ENCODE peak calls at places on chromosomes 2 and 18, in four cellular contexts. N, P, C and B are unnamed samples.

GRCh38 chr2:38128653-38129052 is 52.7 kb upstream of the CYP1B1 start:
- DNase-seq in C (no peak), P (no peak), N (no peak), B (no peak)

GRCh38 chr2:176508984-176509383 is 239.7 kb downstream of the MTX2 start:
- DNase-seq in C (no peak), P (no peak), N (no peak), B (no peak)

GRCh38 chr2:26574900-26575560 is 66.1 kb downstream of the CIB4 start:
- DNase-seq in P (no peak), C (no peak), N (no peak), B (no peak)

GRCh38 chr2:168661404-168661869 is 141.0 kb upstream of the NOSTRIN start:
- DNase-seq in P (no peak), N (no peak), C (no peak), B (no peak)

GRCh38 chr2:72770879-72771461 is 54.9 kb downstream of the EXOC6B start:
- DNase-seq in P (peak; percentile 74), N (no peak), C (peak; percentile 58), B (peak; percentile 63)

GRCh38 chr2:126828471-126828870 is 70.2 kb upstream of the TEX51 start:
- DNase-seq in C (no peak), P (no peak), N (no peak), B (no peak)

GRCh38 chr2:120768112-120769048 is 32.7 kb downstream of the GLI2 start:
- DNase-seq in N (no peak), P (no peak), C (no peak), B (no peak)

GRCh38 chr2:238886453-238887094 is 38.7 kb downstream of the TWIST2 start:
- DNase-seq in P (no peak), N (no peak), C (no peak), B (no peak)

GRCh38 chr18:28041366-28041765 is 135.6 kb downstream of the CDH2 start:
- DNase-seq in C (no peak), N (no peak), P (peak; percentile 53), B (no peak)

GRCh38 chr2:233482616-233483015 is 84.0 kb downstream of the USP40 start:
- DNase-seq in C (no peak), P (no peak), N (no peak), B (no peak)

GRCh38 chr2:105328281-105329196 is 996 bp downstream of the TGFBRAP1 start:
- DNase-seq in C (peak; percentile 40), P (peak; percentile 50), N (no peak), B (no peak)

GRCh38 chr2:239269959-239270358 is 130.9 kb downstream of the HDAC4 start:
- DNase-seq in C (peak; percentile 7), N (no peak), P (no peak), B (no peak)

GRCh38 chr2:163264376-163264775 is 425.8 kb upstream of the KCNH7 start:
- DNase-seq in P (peak; percentile 15), N (no peak), C (no peak), B (no peak)

GRCh38 chr2:50492452-50492851 is 539.5 kb downstream of the NRXN1 start:
- DNase-seq in P (peak; percentile 65), C (peak; percentile 14), N (peak; percentile 10), B (peak; percentile 30)

GRCh38 chr18:54209471-54210180 is 14.8 kb downstream of the MBD2 start:
- DNase-seq in P (peak; percentile 15), C (no peak), N (no peak), B (no peak)

GRCh38 chr2:233225230-233226068 is 26.0 kb upstream of the ATG16L1 start:
- DNase-seq in C (no peak), N (no peak), P (no peak), B (no peak)

GRCh38 chr2:20638014-20638413 is 12.9 kb downstream of the HS1BP3 start:
- DNase-seq in C (no peak), P (no peak), N (no peak), B (no peak)

GRCh38 chr2:20641123-20641985 is 9.5 kb downstream of the HS1BP3 start:
- DNase-seq in C (peak; percentile 31), P (peak; percentile 77), N (no peak), B (no peak)

GRCh38 chr2:20640411-20641122 is 10.3 kb downstream of the HS1BP3 start:
- DNase-seq in P (no peak), C (peak; percentile 37), N (no peak), B (no peak)

GRCh38 chr2:20637147-20637546 is 13.8 kb downstream of the HS1BP3 start:
- DNase-seq in C (no peak), P (no peak), N (no peak), B (no peak)

DNA sequence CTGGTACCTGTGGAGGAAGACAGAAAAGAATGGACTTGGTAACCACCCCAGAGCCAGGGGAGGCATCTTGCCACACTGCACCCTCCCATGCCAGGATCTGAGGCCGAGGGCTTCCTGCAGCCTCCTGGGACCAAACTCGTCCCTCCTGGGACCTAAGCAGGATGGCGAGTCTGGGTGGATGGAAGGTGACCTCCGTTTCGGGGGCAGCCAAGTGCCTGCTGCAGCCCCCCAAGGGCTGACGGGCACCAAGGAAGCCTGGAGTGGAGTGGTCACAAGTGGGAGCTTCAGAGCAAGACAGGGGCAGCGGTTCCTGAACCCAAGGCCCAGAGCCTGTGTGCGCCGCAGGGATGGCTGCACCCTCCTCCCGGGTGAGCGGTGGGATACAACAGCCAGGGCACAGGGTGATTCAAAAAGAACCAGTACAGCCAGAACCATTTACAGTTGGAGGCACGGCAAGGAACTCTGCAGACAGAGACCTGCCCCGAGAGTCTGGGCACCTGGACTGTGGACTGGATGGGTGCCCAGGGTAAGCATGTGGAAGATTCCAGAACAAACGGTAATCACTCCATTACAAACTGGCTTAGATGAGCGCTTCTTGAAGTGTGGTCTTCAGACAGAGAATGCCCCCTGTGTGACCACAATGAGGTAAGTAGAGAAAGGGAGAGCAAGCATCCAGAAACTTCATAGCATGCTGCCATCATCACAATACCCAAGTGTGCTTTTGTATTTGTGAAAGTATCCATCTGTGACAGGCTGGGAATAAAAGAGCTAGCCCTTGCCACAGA is 12.1 kb downstream of the HS1BP3 start:
- DNase-seq in C (no peak), N (no peak), P (no peak), B (no peak)
- TF ChIP-seq CTCF in C (no peak), N (no peak), P (no peak), B (no peak)

GRCh38 chr2:241948901-241949735 is 79.6 kb downstream of the RTP5 start:
- DNase-seq in P (no peak), C (no peak), N (no peak), B (no peak)
- TF ChIP-seq CTCF in P (no peak), C (no peak), N (no peak), B (no peak)

GRCh38 chr2:97885841-97886240 is 109.9 kb downstream of the TMEM131 start:
- DNase-seq in N (no peak), P (no peak), C (no peak), B (no peak)

GRCh38 chr2:97891611-97892010 is 104.1 kb downstream of the TMEM131 start:
- DNase-seq in C (no peak), N (no peak), P (no peak), B (no peak)

DNA sequence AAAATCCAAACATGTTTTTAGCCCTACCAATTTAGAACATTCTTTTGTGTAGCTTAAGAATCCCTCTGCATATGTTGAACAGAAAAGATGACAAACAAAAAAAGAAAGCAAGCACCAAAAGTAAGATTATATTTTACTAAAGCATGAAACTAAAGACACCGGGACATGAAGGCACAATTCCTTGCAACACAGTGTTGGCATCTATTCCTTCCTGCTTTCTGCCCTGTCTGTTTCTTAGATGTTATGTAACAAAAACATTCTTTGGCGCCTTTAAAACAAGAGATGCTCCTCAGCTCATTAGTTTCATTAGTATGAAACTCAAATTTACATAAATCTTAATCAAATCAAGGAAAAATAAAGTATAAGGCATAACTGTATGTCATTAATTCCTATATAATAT is 106.6 kb downstream of the TMEM131 start:
- DNase-seq in C (no peak), N (no peak), P (no peak), B (no peak)
- TF ChIP-seq CTCF in C (no peak), N (no peak), P (no peak), B (no peak)

DNA sequence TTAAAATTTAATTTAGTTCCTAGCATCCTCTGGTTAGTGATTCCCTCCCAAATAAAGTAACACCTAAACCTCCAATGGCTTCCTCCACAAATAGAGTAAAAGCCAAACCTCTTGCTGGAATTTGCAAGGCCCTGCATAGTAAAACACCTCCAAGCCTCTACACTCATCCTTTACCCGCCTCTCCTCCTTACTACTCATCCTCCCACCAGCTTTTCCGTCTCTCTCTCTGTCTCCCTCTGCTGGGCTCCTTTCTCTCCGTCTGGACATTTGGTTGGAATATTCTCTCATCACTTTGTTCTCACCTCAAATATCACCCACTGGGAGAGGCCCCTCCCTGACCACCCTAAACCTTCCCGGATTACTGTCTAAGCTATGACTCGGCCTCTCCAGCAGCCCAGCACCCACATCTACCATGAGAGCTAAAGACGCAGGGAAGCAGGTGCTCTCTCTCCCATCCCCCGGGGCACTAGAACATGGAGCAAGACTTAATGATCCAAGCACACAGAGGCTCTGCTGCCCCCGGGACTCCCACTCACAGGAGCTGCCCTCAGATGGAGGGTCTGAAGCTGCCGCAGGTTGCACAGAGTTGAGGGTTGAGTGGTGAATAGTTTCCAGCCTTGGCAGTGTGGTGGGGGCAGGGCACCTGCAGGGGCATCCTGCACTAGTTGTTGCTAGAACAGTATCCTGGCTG is 167.2 kb downstream of the FBXO15 start:
- DNase-seq in C (no peak), P (peak; percentile 25), N (peak; percentile 5), B (peak; percentile 61)
- TF ChIP-seq CTCF in C (peak; percentile 27), P (peak; percentile 44), N (peak; percentile 95), B (peak; percentile 33)

DNA sequence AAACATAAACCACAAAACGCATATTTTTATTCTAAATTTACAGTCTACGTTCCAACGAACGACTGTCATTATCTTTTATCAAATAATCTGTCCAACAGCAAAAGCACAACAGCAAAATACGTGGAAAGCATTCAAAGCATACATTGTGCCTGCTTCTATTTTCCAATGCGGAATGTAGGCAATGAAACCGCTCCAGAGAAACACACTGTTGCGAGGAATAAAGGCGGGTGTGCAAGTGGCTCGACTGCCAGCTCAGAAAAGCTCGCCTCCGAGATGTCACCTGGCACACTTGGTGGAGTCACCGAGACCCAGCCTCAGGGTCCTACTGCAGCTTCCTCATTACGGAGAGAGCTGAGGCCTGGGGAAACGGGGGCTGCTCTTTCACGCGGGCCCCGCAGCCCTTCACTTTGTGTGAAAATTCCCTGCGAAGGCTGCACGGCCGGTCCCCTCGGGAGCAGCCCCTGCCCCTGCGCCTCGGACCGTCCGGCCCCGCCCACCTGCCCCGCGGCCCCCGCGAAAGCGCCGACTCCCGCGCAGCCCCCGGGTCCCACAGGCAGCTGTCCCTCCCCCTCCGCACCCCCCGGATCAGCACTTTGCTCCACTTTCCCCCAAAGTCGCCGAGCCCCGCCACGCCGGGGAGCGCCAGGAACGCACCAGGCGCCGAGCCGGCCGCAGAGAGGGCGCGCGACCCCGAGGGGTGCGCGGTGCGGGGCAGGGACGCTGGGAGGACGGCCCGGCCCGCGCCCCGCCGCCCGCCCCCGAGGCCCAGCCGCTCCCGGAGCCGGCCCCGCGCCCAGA is 680 bp downstream of the MGAT4A start:
- DNase-seq in C (peak; percentile 70), N (no peak), P (no peak), B (peak; percentile 22)
- TF ChIP-seq CTCF in C (no peak), N (peak; percentile 41), P (no peak), B (no peak)

GRCh38 chr18:47997338-47997780 is 66.9 kb upstream of the SMAD2 start:
- DNase-seq in C (no peak), N (no peak), P (no peak), B (no peak)
- TF ChIP-seq CTCF in C (peak; percentile 22), N (peak; percentile 53), P (peak; percentile 25), B (peak; percentile 81)